ENCODE peak calls at places on chromosome 16, in nine cellular contexts. Y is neural progenitor cell, W is nucleus accumbens, E is T-cell, U is osteocyte, D is AG09309, M is fibroblast of the conjunctiva, L is cerebellum, J is SW480. Q is an unnamed sample.

GRCh38 chr16:67993207-67994036 is 5.9 kb downstream of the DPEP2 start:
- DNase-seq in U (peak), L (peak), D (no peak), E (peak), Y (peak), M (peak), W (peak), J (peak), Q (peak)

GRCh38 chr16:84720180-84720579 is 20.4 kb downstream of the USP10 start:
- DNase-seq in U (no peak), J (no peak), L (no peak), Y (no peak), W (no peak), E (no peak), D (no peak), M (peak), Q (peak)

GRCh38 chr16:47643610-47644009 is 182.5 kb downstream of the PHKB start:
- DNase-seq in D (no peak), J (no peak), L (no peak), W (no peak), E (no peak), Y (no peak), M (no peak), U (no peak), Q (no peak)

GRCh38 chr16:2774161-2774891 is 2.8 kb downstream of the ELOB start:
- DNase-seq in D (no peak), M (no peak), E (no peak), L (peak), W (no peak), J (no peak), U (no peak), Y (no peak), Q (no peak)

GRCh38 chr16:80938035-80938927 is 68.4 kb downstream of the CMC2 start:
- DNase-seq in W (no peak), J (peak), L (no peak), Y (peak), E (no peak), U (no peak), M (peak), D (peak), Q (peak)

GRCh38 chr16:68909099-68909733 is 65.9 kb downstream of the TANGO6 start:
- DNase-seq in E (no peak), Y (no peak), L (no peak), D (no peak), U (no peak), J (no peak), W (no peak), M (no peak), Q (no peak)

GRCh38 chr16:30183236-30183960 is at the start of gene CORO1A:
- DNase-seq in L (peak), J (peak), U (peak), E (peak), M (peak), W (peak), D (peak), Y (peak), Q (peak)

GRCh38 chr16:46743232-46743719 is 4.9 kb downstream of the MYLK3 start:
- DNase-seq in M (no peak), J (no peak), L (no peak), D (no peak), W (no peak), U (no peak), Y (no peak), E (no peak), Q (peak)

GRCh38 chr16:30395155-30395991 is at the start of gene ZNF48:
- DNase-seq in U (peak), W (peak), E (no peak), D (no peak), J (peak), L (peak), M (peak), Y (peak), Q (peak)

GRCh38 chr16:30096105-30096861 is at the start of gene YPEL3:
- DNase-seq in L (peak), J (peak), E (peak), Y (peak), M (peak), W (peak), U (peak), D (peak), Q (peak)

GRCh38 chr16:68665501-68665900 is 20.4 kb downstream of the CDH3 start:
- DNase-seq in U (no peak), L (no peak), Y (no peak), M (no peak), E (no peak), D (no peak), W (no peak), J (no peak), Q (no peak)

GRCh38 chr16:82660966-82661365 is 34.2 kb downstream of the CDH13 start:
- DNase-seq in U (no peak), M (no peak), D (no peak), Y (no peak), W (no peak), L (no peak), J (no peak), E (no peak), Q (no peak)

GRCh38 chr16:29698042-29698441 is 19.1 kb downstream of the QPRT start:
- DNase-seq in J (no peak), M (no peak), L (no peak), Y (no peak), U (no peak), W (no peak), D (no peak), E (no peak), Q (no peak)

GRCh38 chr16:31458073-31458834 is 1.0 kb upstream of the ARMC5 start:
- DNase-seq in J (peak), D (no peak), L (no peak), M (no peak), E (peak), W (no peak), Y (peak), U (no peak), Q (no peak)

GRCh38 chr16:57612494-57612893 is 15.9 kb upstream of the ADGRG1 start:
- DNase-seq in U (peak), E (no peak), W (no peak), D (no peak), M (no peak), Y (no peak), J (no peak), L (no peak), Q (no peak)

GRCh38 chr16:50315346-50315997 is 49.1 kb downstream of the ADCY7 start:
- DNase-seq in W (no peak), D (no peak), U (no peak), E (no peak), L (no peak), Y (no peak), J (no peak), M (no peak), Q (peak)

GRCh38 chr16:11805556-11805955 is 8.5 kb upstream of the ZC3H7A start:
- DNase-seq in J (no peak), D (no peak), U (no peak), W (no peak), L (no peak), Y (no peak), E (no peak), M (no peak), Q (no peak)

GRCh38 chr16:27449434-27450188 is 47.6 kb downstream of the IL21R start:
- DNase-seq in E (peak), D (no peak), L (no peak), M (no peak), Y (no peak), W (no peak), U (no peak), J (no peak), Q (no peak)

GRCh38 chr16:72428611-72429376 is 256.8 kb upstream of the PMFBP1 start:
- DNase-seq in W (peak), Y (no peak), D (no peak), E (no peak), U (no peak), J (no peak), L (no peak), M (no peak), Q (no peak)

GRCh38 chr16:52528393-52529080 is 18.4 kb downstream of the TOX3 start:
- DNase-seq in D (no peak), J (no peak), E (no peak), U (no peak), L (no peak), M (no peak), W (no peak), Y (no peak), Q (no peak)

GRCh38 chr16:24909856-24910255 is 64.1 kb downstream of the SLC5A11 start:
- DNase-seq in M (no peak), U (no peak), Y (no peak), E (no peak), L (no peak), W (no peak), J (no peak), D (no peak), Q (no peak)

GRCh38 chr16:81638286-81638945 is 140.7 kb upstream of the PLCG2 start:
- DNase-seq in Y (no peak), D (no peak), L (no peak), M (no peak), J (no peak), E (no peak), W (no peak), U (no peak), Q (no peak)

GRCh38 chr16:3735541-3735940 is 18.2 kb upstream of the TRAP1 start:
- DNase-seq in W (no peak), L (no peak), U (no peak), J (no peak), E (no peak), M (no peak), D (no peak), Y (no peak), Q (no peak)

GRCh38 chr16:87178977-87179376 is 138.2 kb downstream of the C16orf95 start:
- DNase-seq in M (no peak), D (peak), J (no peak), U (no peak), L (no peak), Y (no peak), E (no peak), W (no peak), Q (peak)

GRCh38 chr16:720990-721764 is at the start of gene ANTKMT:
- DNase-seq in J (peak), D (no peak), Y (peak), U (peak), L (peak), M (peak), W (peak), E (peak), Q (peak)

GRCh38 chr16:85568519-85568918 is 44.6 kb upstream of the GSE1 start:
- DNase-seq in J (no peak), M (no peak), U (no peak), Y (no peak), W (no peak), E (no peak), D (no peak), L (no peak), Q (no peak)